ENCODE peak calls at places on chromosomes 2 and 18, in seven cellular contexts. N, G, B, W, K, Q and V are unnamed samples.

GRCh38 chr2:35410431-35411061 is 945.0 kb upstream of the CRIM1 start:
- DNase-seq in Q (peak), B (peak), W (peak), G (peak), N (peak), K (peak), V (no peak)

GRCh38 chr2:6828299-6828584 is 37.5 kb downstream of the CMPK2 start:
- DNase-seq in N (peak), Q (peak), B (no peak), G (peak), K (no peak), W (peak), V (no peak)

GRCh38 chr2:5720426-5720825 is 28.2 kb downstream of the SOX11 start:
- DNase-seq in Q (no peak), W (no peak), B (no peak), N (peak), K (no peak), G (no peak), V (no peak)

GRCh38 chr2:2754940-2755339 is 423.9 kb upstream of the MYT1L start:
- DNase-seq in K (no peak), N (no peak), B (no peak), G (no peak), Q (no peak), W (no peak), V (no peak)

GRCh38 chr2:189086710-189087109 is 92.9 kb downstream of the COL5A2 start:
- DNase-seq in Q (no peak), G (peak), K (no peak), N (peak), W (no peak), B (no peak), V (no peak)

GRCh38 chr2:26764078-26764887 is at the start of gene SLC35F6:
- DNase-seq in N (peak), W (peak), B (peak), Q (peak), K (peak), G (peak), V (peak)

GRCh38 chr18:11728247-11728646 is 39.2 kb downstream of the GNAL start:
- DNase-seq in B (no peak), Q (no peak), W (peak), K (no peak), G (no peak), N (peak), V (no peak)

GRCh38 chr2:39920318-39920775 is 141.3 kb upstream of the THUMPD2 start:
- DNase-seq in N (no peak), K (no peak), B (no peak), W (no peak), G (no peak), Q (no peak), V (no peak)

GRCh38 chr2:27080140-27080469 is 1.7 kb downstream of the EMILIN1 start:
- DNase-seq in N (no peak), Q (no peak), W (no peak), K (no peak), B (no peak), G (no peak), V (no peak)

GRCh38 chr18:42801706-42802105 is 313.8 kb downstream of the RIT2 start:
- DNase-seq in K (no peak), Q (no peak), B (no peak), W (peak), G (peak), N (no peak), V (no peak)

GRCh38 chr18:32324173-32324572 is 134.3 kb downstream of the MEP1B start:
- DNase-seq in W (no peak), N (no peak), G (peak), K (no peak), Q (no peak), B (no peak), V (no peak)